ENCODE peak calls at places on chromosome 20, in ten cellular contexts. One of them, this sample, is unnamed.

GRCh38 chr20:57037689-57038088 is 228.8 kb downstream of the BMP7 start:
- DNase-seq in fibroblast of pulmonary artery: no peak
- DNase-seq in AG04450: no peak
- DNase-seq in neural progenitor cell: no peak
- DNase-seq in adrenal gland: no peak
- DNase-seq in amniotic epithelial cell: no peak
- DNase-seq in right cardiac atrium: no peak
- DNase-seq in cardiac septum: no peak
- DNase-seq in stimulated activated CD4-positive, alpha-beta T cell treated with anti-CD3 and anti-CD28 coated beads, Interleukin-2, amount 100 ng/mL, for 24 hours: no peak
- DNase-seq in aorta: no peak
- DNase-seq in this sample: no peak

GRCh38 chr20:62048346-62048761 is 17.3 kb downstream of the TAF4 start:
- DNase-seq in fibroblast of pulmonary artery: no peak
- DNase-seq in AG04450: no peak
- DNase-seq in neural progenitor cell: no peak
- DNase-seq in adrenal gland: no peak
- DNase-seq in amniotic epithelial cell: no peak
- DNase-seq in right cardiac atrium: no peak
- DNase-seq in cardiac septum: peak
- DNase-seq in stimulated activated CD4-positive, alpha-beta T cell treated with anti-CD3 and anti-CD28 coated beads, Interleukin-2, amount 100 ng/mL, for 24 hours: no peak
- DNase-seq in aorta: peak
- DNase-seq in this sample: no peak

GRCh38 chr20:43549416-43550136 is 9.3 kb upstream of the SGK2 start:
- DNase-seq in fibroblast of pulmonary artery: no peak
- DNase-seq in AG04450: no peak
- DNase-seq in neural progenitor cell: no peak
- DNase-seq in adrenal gland: no peak
- DNase-seq in amniotic epithelial cell: no peak
- DNase-seq in right cardiac atrium: no peak
- DNase-seq in cardiac septum: no peak
- DNase-seq in stimulated activated CD4-positive, alpha-beta T cell treated with anti-CD3 and anti-CD28 coated beads, Interleukin-2, amount 100 ng/mL, for 24 hours: no peak
- DNase-seq in aorta: peak
- DNase-seq in this sample: no peak

GRCh38 chr20:15611579-15611978 is 961.7 kb downstream of the KIF16B start:
- DNase-seq in fibroblast of pulmonary artery: no peak
- DNase-seq in AG04450: no peak
- DNase-seq in neural progenitor cell: no peak
- DNase-seq in adrenal gland: no peak
- DNase-seq in amniotic epithelial cell: no peak
- DNase-seq in right cardiac atrium: no peak
- DNase-seq in cardiac septum: no peak
- DNase-seq in stimulated activated CD4-positive, alpha-beta T cell treated with anti-CD3 and anti-CD28 coated beads, Interleukin-2, amount 100 ng/mL, for 24 hours: no peak
- DNase-seq in aorta: no peak
- DNase-seq in this sample: no peak

GRCh38 chr20:5719861-5720401 is 30.3 kb upstream of the SHLD1 start:
- DNase-seq in fibroblast of pulmonary artery: peak
- DNase-seq in AG04450: no peak
- DNase-seq in neural progenitor cell: no peak
- DNase-seq in adrenal gland: peak
- DNase-seq in amniotic epithelial cell: peak
- DNase-seq in right cardiac atrium: peak
- DNase-seq in cardiac septum: no peak
- DNase-seq in stimulated activated CD4-positive, alpha-beta T cell treated with anti-CD3 and anti-CD28 coated beads, Interleukin-2, amount 100 ng/mL, for 24 hours: no peak
- DNase-seq in aorta: no peak
- DNase-seq in this sample: peak

GRCh38 chr20:48283470-48284110 is 498.3 kb upstream of the SULF2 start:
- DNase-seq in fibroblast of pulmonary artery: peak
- DNase-seq in AG04450: peak
- DNase-seq in neural progenitor cell: no peak
- DNase-seq in adrenal gland: no peak
- DNase-seq in amniotic epithelial cell: peak
- DNase-seq in right cardiac atrium: peak
- DNase-seq in cardiac septum: no peak
- DNase-seq in stimulated activated CD4-positive, alpha-beta T cell treated with anti-CD3 and anti-CD28 coated beads, Interleukin-2, amount 100 ng/mL, for 24 hours: no peak
- DNase-seq in aorta: peak
- DNase-seq in this sample: peak

GRCh38 chr20:45354423-45355208 is 6.4 kb upstream of the SDC4 start:
- DNase-seq in fibroblast of pulmonary artery: peak
- DNase-seq in AG04450: no peak
- DNase-seq in neural progenitor cell: no peak
- DNase-seq in adrenal gland: no peak
- DNase-seq in amniotic epithelial cell: peak
- DNase-seq in right cardiac atrium: no peak
- DNase-seq in cardiac septum: peak
- DNase-seq in stimulated activated CD4-positive, alpha-beta T cell treated with anti-CD3 and anti-CD28 coated beads, Interleukin-2, amount 100 ng/mL, for 24 hours: no peak
- DNase-seq in aorta: no peak
- DNase-seq in this sample: peak

GRCh38 chr20:24990810-24991252 is 1.7 kb downstream of the APMAP start:
- DNase-seq in fibroblast of pulmonary artery: no peak
- DNase-seq in AG04450: no peak
- DNase-seq in neural progenitor cell: no peak
- DNase-seq in adrenal gland: no peak
- DNase-seq in amniotic epithelial cell: no peak
- DNase-seq in right cardiac atrium: no peak
- DNase-seq in cardiac septum: peak
- DNase-seq in stimulated activated CD4-positive, alpha-beta T cell treated with anti-CD3 and anti-CD28 coated beads, Interleukin-2, amount 100 ng/mL, for 24 hours: no peak
- DNase-seq in aorta: no peak
- DNase-seq in this sample: no peak

GRCh38 chr20:64049060-64049886 is at the start of gene SOX18:
- DNase-seq in fibroblast of pulmonary artery: peak
- DNase-seq in AG04450: no peak
- DNase-seq in neural progenitor cell: peak
- DNase-seq in adrenal gland: no peak
- DNase-seq in amniotic epithelial cell: no peak
- DNase-seq in right cardiac atrium: peak
- DNase-seq in cardiac septum: peak
- DNase-seq in stimulated activated CD4-positive, alpha-beta T cell treated with anti-CD3 and anti-CD28 coated beads, Interleukin-2, amount 100 ng/mL, for 24 hours: no peak
- DNase-seq in aorta: no peak
- DNase-seq in this sample: no peak

GRCh38 chr20:41969656-41970055 is 351.5 kb upstream of the CHD6 start:
- DNase-seq in fibroblast of pulmonary artery: no peak
- DNase-seq in AG04450: no peak
- DNase-seq in neural progenitor cell: no peak
- DNase-seq in adrenal gland: peak
- DNase-seq in amniotic epithelial cell: no peak
- DNase-seq in right cardiac atrium: peak
- DNase-seq in cardiac septum: no peak
- DNase-seq in stimulated activated CD4-positive, alpha-beta T cell treated with anti-CD3 and anti-CD28 coated beads, Interleukin-2, amount 100 ng/mL, for 24 hours: no peak
- DNase-seq in aorta: no peak
- DNase-seq in this sample: no peak

GRCh38 chr20:50392138-50392866 is 117.9 kb upstream of the PTPN1 start:
- DNase-seq in fibroblast of pulmonary artery: no peak
- DNase-seq in AG04450: no peak
- DNase-seq in neural progenitor cell: no peak
- DNase-seq in adrenal gland: no peak
- DNase-seq in amniotic epithelial cell: no peak
- DNase-seq in right cardiac atrium: no peak
- DNase-seq in cardiac septum: no peak
- DNase-seq in stimulated activated CD4-positive, alpha-beta T cell treated with anti-CD3 and anti-CD28 coated beads, Interleukin-2, amount 100 ng/mL, for 24 hours: no peak
- DNase-seq in aorta: no peak
- DNase-seq in this sample: no peak

GRCh38 chr20:1808101-1808500 is 87.1 kb upstream of the SIRPA start:
- DNase-seq in fibroblast of pulmonary artery: no peak
- DNase-seq in AG04450: no peak
- DNase-seq in neural progenitor cell: no peak
- DNase-seq in adrenal gland: no peak
- DNase-seq in amniotic epithelial cell: no peak
- DNase-seq in right cardiac atrium: no peak
- DNase-seq in cardiac septum: no peak
- DNase-seq in stimulated activated CD4-positive, alpha-beta T cell treated with anti-CD3 and anti-CD28 coated beads, Interleukin-2, amount 100 ng/mL, for 24 hours: no peak
- DNase-seq in aorta: no peak
- DNase-seq in this sample: no peak

GRCh38 chr20:19129976-19130612 is 82.3 kb upstream of the SLC24A3 start:
- DNase-seq in fibroblast of pulmonary artery: no peak
- DNase-seq in AG04450: no peak
- DNase-seq in neural progenitor cell: no peak
- DNase-seq in adrenal gland: no peak
- DNase-seq in amniotic epithelial cell: no peak
- DNase-seq in right cardiac atrium: no peak
- DNase-seq in cardiac septum: no peak
- DNase-seq in stimulated activated CD4-positive, alpha-beta T cell treated with anti-CD3 and anti-CD28 coated beads, Interleukin-2, amount 100 ng/mL, for 24 hours: no peak
- DNase-seq in aorta: no peak
- DNase-seq in this sample: no peak

GRCh38 chr20:32441638-32442037 is 83.5 kb downstream of the ASXL1 start:
- DNase-seq in fibroblast of pulmonary artery: no peak
- DNase-seq in AG04450: no peak
- DNase-seq in neural progenitor cell: no peak
- DNase-seq in adrenal gland: no peak
- DNase-seq in amniotic epithelial cell: no peak
- DNase-seq in right cardiac atrium: no peak
- DNase-seq in cardiac septum: no peak
- DNase-seq in stimulated activated CD4-positive, alpha-beta T cell treated with anti-CD3 and anti-CD28 coated beads, Interleukin-2, amount 100 ng/mL, for 24 hours: peak
- DNase-seq in aorta: no peak
- DNase-seq in this sample: no peak

GRCh38 chr20:63622096-63622495 is 4.8 kb downstream of the GMEB2 start:
- DNase-seq in fibroblast of pulmonary artery: no peak
- DNase-seq in AG04450: no peak
- DNase-seq in neural progenitor cell: no peak
- DNase-seq in adrenal gland: no peak
- DNase-seq in amniotic epithelial cell: no peak
- DNase-seq in right cardiac atrium: no peak
- DNase-seq in cardiac septum: no peak
- DNase-seq in stimulated activated CD4-positive, alpha-beta T cell treated with anti-CD3 and anti-CD28 coated beads, Interleukin-2, amount 100 ng/mL, for 24 hours: no peak
- DNase-seq in aorta: no peak
- DNase-seq in this sample: no peak

GRCh38 chr20:54356726-54357235 is 118.6 kb upstream of the DOK5 start:
- DNase-seq in fibroblast of pulmonary artery: no peak
- DNase-seq in AG04450: no peak
- DNase-seq in neural progenitor cell: no peak
- DNase-seq in adrenal gland: no peak
- DNase-seq in amniotic epithelial cell: no peak
- DNase-seq in right cardiac atrium: no peak
- DNase-seq in cardiac septum: no peak
- DNase-seq in stimulated activated CD4-positive, alpha-beta T cell treated with anti-CD3 and anti-CD28 coated beads, Interleukin-2, amount 100 ng/mL, for 24 hours: no peak
- DNase-seq in aorta: no peak
- DNase-seq in this sample: no peak

GRCh38 chr20:36093025-36093803 is 61.3 kb upstream of the EPB41L1 start:
- DNase-seq in fibroblast of pulmonary artery: peak
- DNase-seq in AG04450: no peak
- DNase-seq in neural progenitor cell: peak
- DNase-seq in adrenal gland: peak
- DNase-seq in amniotic epithelial cell: peak
- DNase-seq in right cardiac atrium: peak
- DNase-seq in cardiac septum: no peak
- DNase-seq in stimulated activated CD4-positive, alpha-beta T cell treated with anti-CD3 and anti-CD28 coated beads, Interleukin-2, amount 100 ng/mL, for 24 hours: peak
- DNase-seq in aorta: peak
- DNase-seq in this sample: no peak

GRCh38 chr20:58839474-58839874 is 11.2 kb downstream of the GNAS-AS1 start:
- DNase-seq in fibroblast of pulmonary artery: peak
- DNase-seq in AG04450: no peak
- DNase-seq in neural progenitor cell: peak
- DNase-seq in adrenal gland: no peak
- DNase-seq in amniotic epithelial cell: peak
- DNase-seq in right cardiac atrium: peak
- DNase-seq in cardiac septum: no peak
- DNase-seq in stimulated activated CD4-positive, alpha-beta T cell treated with anti-CD3 and anti-CD28 coated beads, Interleukin-2, amount 100 ng/mL, for 24 hours: peak
- DNase-seq in aorta: peak
- DNase-seq in this sample: no peak

GRCh38 chr20:9609892-9610502 is 95.6 kb downstream of the LAMP5 start:
- DNase-seq in fibroblast of pulmonary artery: peak
- DNase-seq in AG04450: peak
- DNase-seq in neural progenitor cell: peak
- DNase-seq in adrenal gland: peak
- DNase-seq in amniotic epithelial cell: peak
- DNase-seq in right cardiac atrium: peak
- DNase-seq in cardiac septum: no peak
- DNase-seq in stimulated activated CD4-positive, alpha-beta T cell treated with anti-CD3 and anti-CD28 coated beads, Interleukin-2, amount 100 ng/mL, for 24 hours: peak
- DNase-seq in aorta: no peak
- DNase-seq in this sample: peak

GRCh38 chr20:14700641-14700965 is 363.2 kb upstream of the FLRT3 start:
- DNase-seq in fibroblast of pulmonary artery: peak
- DNase-seq in AG04450: no peak
- DNase-seq in neural progenitor cell: no peak
- DNase-seq in adrenal gland: no peak
- DNase-seq in amniotic epithelial cell: peak
- DNase-seq in right cardiac atrium: no peak
- DNase-seq in cardiac septum: no peak
- DNase-seq in stimulated activated CD4-positive, alpha-beta T cell treated with anti-CD3 and anti-CD28 coated beads, Interleukin-2, amount 100 ng/mL, for 24 hours: no peak
- DNase-seq in aorta: no peak
- DNase-seq in this sample: peak

GRCh38 chr20:59808729-59809381 is 124.6 kb downstream of the SYCP2 start:
- DNase-seq in fibroblast of pulmonary artery: no peak
- DNase-seq in AG04450: no peak
- DNase-seq in neural progenitor cell: no peak
- DNase-seq in adrenal gland: no peak
- DNase-seq in amniotic epithelial cell: no peak
- DNase-seq in right cardiac atrium: no peak
- DNase-seq in cardiac septum: peak
- DNase-seq in stimulated activated CD4-positive, alpha-beta T cell treated with anti-CD3 and anti-CD28 coated beads, Interleukin-2, amount 100 ng/mL, for 24 hours: peak
- DNase-seq in aorta: peak
- DNase-seq in this sample: no peak

GRCh38 chr20:15011631-15012030 is 674.2 kb upstream of the FLRT3 start:
- DNase-seq in fibroblast of pulmonary artery: no peak
- DNase-seq in AG04450: no peak
- DNase-seq in neural progenitor cell: no peak
- DNase-seq in adrenal gland: no peak
- DNase-seq in amniotic epithelial cell: no peak
- DNase-seq in right cardiac atrium: no peak
- DNase-seq in cardiac septum: no peak
- DNase-seq in stimulated activated CD4-positive, alpha-beta T cell treated with anti-CD3 and anti-CD28 coated beads, Interleukin-2, amount 100 ng/mL, for 24 hours: no peak
- DNase-seq in aorta: no peak
- DNase-seq in this sample: no peak

GRCh38 chr20:10453241-10453640 is 18.1 kb downstream of the SLX4IP start:
- DNase-seq in fibroblast of pulmonary artery: no peak
- DNase-seq in AG04450: no peak
- DNase-seq in neural progenitor cell: no peak
- DNase-seq in adrenal gland: no peak
- DNase-seq in amniotic epithelial cell: no peak
- DNase-seq in right cardiac atrium: no peak
- DNase-seq in cardiac septum: no peak
- DNase-seq in stimulated activated CD4-positive, alpha-beta T cell treated with anti-CD3 and anti-CD28 coated beads, Interleukin-2, amount 100 ng/mL, for 24 hours: no peak
- DNase-seq in aorta: no peak
- DNase-seq in this sample: no peak

GRCh38 chr20:46555370-46555956 is 5.0 kb upstream of the OCSTAMP start:
- DNase-seq in fibroblast of pulmonary artery: no peak
- DNase-seq in AG04450: no peak
- DNase-seq in neural progenitor cell: no peak
- DNase-seq in adrenal gland: no peak
- DNase-seq in amniotic epithelial cell: no peak
- DNase-seq in right cardiac atrium: no peak
- DNase-seq in cardiac septum: no peak
- DNase-seq in stimulated activated CD4-positive, alpha-beta T cell treated with anti-CD3 and anti-CD28 coated beads, Interleukin-2, amount 100 ng/mL, for 24 hours: no peak
- DNase-seq in aorta: no peak
- DNase-seq in this sample: no peak

GRCh38 chr20:3209023-3209945 is at the start of gene ITPA:
- DNase-seq in fibroblast of pulmonary artery: peak
- DNase-seq in AG04450: no peak
- DNase-seq in neural progenitor cell: peak
- DNase-seq in adrenal gland: peak
- DNase-seq in amniotic epithelial cell: peak
- DNase-seq in right cardiac atrium: peak
- DNase-seq in cardiac septum: no peak
- DNase-seq in stimulated activated CD4-positive, alpha-beta T cell treated with anti-CD3 and anti-CD28 coated beads, Interleukin-2, amount 100 ng/mL, for 24 hours: peak
- DNase-seq in aorta: peak
- DNase-seq in this sample: no peak

GRCh38 chr20:32930701-32931100 is 72.0 kb downstream of the EFCAB8 start:
- DNase-seq in fibroblast of pulmonary artery: no peak
- DNase-seq in AG04450: no peak
- DNase-seq in neural progenitor cell: no peak
- DNase-seq in adrenal gland: no peak
- DNase-seq in amniotic epithelial cell: no peak
- DNase-seq in right cardiac atrium: no peak
- DNase-seq in cardiac septum: no peak
- DNase-seq in stimulated activated CD4-positive, alpha-beta T cell treated with anti-CD3 and anti-CD28 coated beads, Interleukin-2, amount 100 ng/mL, for 24 hours: no peak
- DNase-seq in aorta: no peak
- DNase-seq in this sample: no peak

GRCh38 chr20:53124803-53125202 is 152.6 kb downstream of the TSHZ2 start:
- DNase-seq in fibroblast of pulmonary artery: no peak
- DNase-seq in AG04450: no peak
- DNase-seq in neural progenitor cell: no peak
- DNase-seq in adrenal gland: no peak
- DNase-seq in amniotic epithelial cell: no peak
- DNase-seq in right cardiac atrium: no peak
- DNase-seq in cardiac septum: no peak
- DNase-seq in stimulated activated CD4-positive, alpha-beta T cell treated with anti-CD3 and anti-CD28 coated beads, Interleukin-2, amount 100 ng/mL, for 24 hours: no peak
- DNase-seq in aorta: no peak
- DNase-seq in this sample: no peak

GRCh38 chr20:63703976-63704748 is 3.6 kb downstream of the ARFRP1 start:
- DNase-seq in fibroblast of pulmonary artery: no peak
- DNase-seq in AG04450: no peak
- DNase-seq in neural progenitor cell: no peak
- DNase-seq in adrenal gland: no peak
- DNase-seq in amniotic epithelial cell: no peak
- DNase-seq in right cardiac atrium: no peak
- DNase-seq in cardiac septum: no peak
- DNase-seq in stimulated activated CD4-positive, alpha-beta T cell treated with anti-CD3 and anti-CD28 coated beads, Interleukin-2, amount 100 ng/mL, for 24 hours: no peak
- DNase-seq in aorta: peak
- DNase-seq in this sample: no peak

This sample was measured in RCC 7860.